ENCODE peak calls at places on chromosomes 7 and 10, in six cellular contexts. One of them, this sample, is unnamed.

GRCh38 chr10:131195552-131196159 is 115.9 kb downstream of the TCERG1L start:
- DNase-seq in GM12878: no peak
- DNase-seq in HepG2: no peak
- DNase-seq in A549: no peak
- DNase-seq in K562: no peak
- DNase-seq in IMR-90: no peak
- DNase-seq in this sample: peak

GRCh38 chr7:150986099-150986512 is 4.7 kb upstream of the NOS3 start:
- DNase-seq in GM12878: no peak
- DNase-seq in IMR-90: peak
- DNase-seq in HepG2: no peak
- DNase-seq in A549: peak
- DNase-seq in K562: peak
- DNase-seq in this sample: no peak

GRCh38 chr7:40586197-40586596 is 451.4 kb downstream of the SUGCT start:
- DNase-seq in IMR-90: peak
- DNase-seq in A549: no peak
- DNase-seq in HepG2: no peak
- DNase-seq in GM12878: no peak
- DNase-seq in K562: no peak
- DNase-seq in this sample: no peak

GRCh38 chr7:121026577-121027111 is 38.1 kb downstream of the CPED1 start:
- DNase-seq in K562: no peak
- DNase-seq in GM12878: no peak
- DNase-seq in HepG2: peak
- DNase-seq in A549: no peak
- DNase-seq in IMR-90: no peak
- DNase-seq in this sample: no peak

GRCh38 chr7:100162874-100163533 is 4.5 kb upstream of the TRAPPC14 start:
- DNase-seq in A549: no peak
- DNase-seq in GM12878: no peak
- DNase-seq in K562: no peak
- DNase-seq in HepG2: no peak
- DNase-seq in IMR-90: no peak
- DNase-seq in this sample: no peak

GRCh38 chr7:71385362-71385761 is 253.4 kb downstream of the GALNT17 start:
- DNase-seq in A549: no peak
- DNase-seq in K562: no peak
- DNase-seq in GM12878: no peak
- DNase-seq in IMR-90: no peak
- DNase-seq in HepG2: no peak
- DNase-seq in this sample: no peak

GRCh38 chr10:42974693-42975002 is 102.2 kb upstream of the RET start:
- DNase-seq in GM12878: no peak
- DNase-seq in A549: no peak
- DNase-seq in K562: no peak
- DNase-seq in IMR-90: no peak
- DNase-seq in HepG2: no peak
- DNase-seq in this sample: no peak

GRCh38 chr10:130354555-130354954 is 218.4 kb downstream of the GLRX3 start:
- DNase-seq in A549: no peak
- DNase-seq in IMR-90: no peak
- DNase-seq in HepG2: no peak
- DNase-seq in GM12878: no peak
- DNase-seq in K562: no peak
- DNase-seq in this sample: no peak

GRCh38 chr7:101664390-101664789 is 35.3 kb upstream of the MYL10 start:
- DNase-seq in GM12878: no peak
- DNase-seq in IMR-90: no peak
- DNase-seq in K562: no peak
- DNase-seq in HepG2: no peak
- DNase-seq in A549: no peak
- DNase-seq in this sample: peak

GRCh38 chr10:23291551-23292334 is 52.9 kb downstream of the C10orf67 start:
- DNase-seq in IMR-90: no peak
- DNase-seq in A549: no peak
- DNase-seq in HepG2: no peak
- DNase-seq in GM12878: no peak
- DNase-seq in K562: no peak
- DNase-seq in this sample: no peak

GRCh38 chr7:98439484-98439883 is 38.6 kb upstream of the BAIAP2L1 start:
- DNase-seq in IMR-90: no peak
- DNase-seq in A549: no peak
- DNase-seq in GM12878: no peak
- DNase-seq in HepG2: no peak
- DNase-seq in K562: no peak
- DNase-seq in this sample: no peak

GRCh38 chr7:105689093-105689819 is 108.0 kb upstream of the EFCAB10 start:
- DNase-seq in IMR-90: no peak
- DNase-seq in GM12878: no peak
- DNase-seq in A549: no peak
- DNase-seq in K562: no peak
- DNase-seq in HepG2: no peak
- DNase-seq in this sample: peak

GRCh38 chr10:78890506-78890905 is 178.3 kb upstream of the ZMIZ1 start:
- DNase-seq in IMR-90: no peak
- DNase-seq in K562: no peak
- DNase-seq in A549: no peak
- DNase-seq in GM12878: no peak
- DNase-seq in HepG2: no peak
- DNase-seq in this sample: no peak

GRCh38 chr7:44767912-44768662 is 19.4 kb downstream of the ZMIZ2 start:
- DNase-seq in IMR-90: peak
- DNase-seq in K562: peak
- DNase-seq in A549: no peak
- DNase-seq in GM12878: no peak
- DNase-seq in HepG2: no peak
- DNase-seq in this sample: no peak

GRCh38 chr10:57754803-57755202 is 512.9 kb downstream of the IPMK start:
- DNase-seq in IMR-90: no peak
- DNase-seq in GM12878: no peak
- DNase-seq in K562: no peak
- DNase-seq in HepG2: no peak
- DNase-seq in A549: no peak
- DNase-seq in this sample: no peak

GRCh38 chr7:152504367-152504766 is 68.6 kb upstream of the KMT2C start:
- DNase-seq in IMR-90: no peak
- DNase-seq in A549: no peak
- DNase-seq in K562: no peak
- DNase-seq in GM12878: no peak
- DNase-seq in HepG2: no peak
- DNase-seq in this sample: no peak

GRCh38 chr7:22654836-22655235 is 72.2 kb upstream of the IL6 start:
- DNase-seq in K562: no peak
- DNase-seq in HepG2: no peak
- DNase-seq in GM12878: no peak
- DNase-seq in A549: no peak
- DNase-seq in IMR-90: peak
- DNase-seq in this sample: no peak

DNA sequence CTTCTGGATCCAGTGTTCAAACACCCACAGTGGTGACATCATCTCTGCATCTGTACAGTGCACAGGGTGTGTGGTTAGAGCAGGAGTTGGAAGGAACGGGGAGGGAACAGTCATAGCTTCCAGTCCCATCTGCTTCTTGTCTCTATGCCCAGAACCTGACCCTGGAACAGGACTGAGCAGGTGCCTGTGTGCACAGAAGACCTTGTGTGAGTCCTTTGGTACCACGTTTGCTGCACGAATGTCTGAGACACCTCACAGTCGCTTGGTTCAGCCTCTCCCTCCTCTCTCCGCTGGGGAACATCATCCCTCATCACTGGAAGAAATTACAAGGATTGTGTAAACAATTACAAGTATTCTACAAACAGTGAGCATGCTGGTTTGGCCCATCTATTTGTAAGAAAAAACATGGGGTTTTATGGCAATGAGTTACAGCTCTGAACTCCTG is 243.0 kb upstream of the KLF6 start:
- DNase-seq in GM12878: no peak
- DNase-seq in HepG2: no peak
- DNase-seq in IMR-90: peak
- DNase-seq in K562: no peak
- DNase-seq in A549: no peak
- DNase-seq in this sample: no peak
- TF ChIP-seq RFX5 in GM12878: no peak
- TF ChIP-seq RFX5 in HepG2: no peak
- TF ChIP-seq RFX5 in IMR-90: no peak
- TF ChIP-seq RFX5 in K562: no peak
- TF ChIP-seq RFX5 in A549: no peak
- TF ChIP-seq RFX5 in this sample: no peak

GRCh38 chr10:110044681-110045080 is 36.9 kb downstream of the ADD3 start:
- DNase-seq in HepG2: no peak
- DNase-seq in IMR-90: peak
- DNase-seq in GM12878: no peak
- DNase-seq in A549: no peak
- DNase-seq in K562: no peak
- DNase-seq in this sample: no peak

GRCh38 chr10:110045772-110046171 is 38.0 kb downstream of the ADD3 start:
- DNase-seq in GM12878: no peak
- DNase-seq in K562: no peak
- DNase-seq in A549: no peak
- DNase-seq in IMR-90: no peak
- DNase-seq in HepG2: no peak
- DNase-seq in this sample: no peak

GRCh38 chr10:110052911-110053310 is 45.1 kb downstream of the ADD3 start:
- DNase-seq in HepG2: no peak
- DNase-seq in A549: no peak
- DNase-seq in GM12878: no peak
- DNase-seq in IMR-90: no peak
- DNase-seq in K562: no peak
- DNase-seq in this sample: no peak

GRCh38 chr10:110051487-110051886 is 43.7 kb downstream of the ADD3 start:
- DNase-seq in K562: no peak
- DNase-seq in A549: no peak
- DNase-seq in IMR-90: no peak
- DNase-seq in GM12878: no peak
- DNase-seq in HepG2: no peak
- DNase-seq in this sample: no peak

DNA sequence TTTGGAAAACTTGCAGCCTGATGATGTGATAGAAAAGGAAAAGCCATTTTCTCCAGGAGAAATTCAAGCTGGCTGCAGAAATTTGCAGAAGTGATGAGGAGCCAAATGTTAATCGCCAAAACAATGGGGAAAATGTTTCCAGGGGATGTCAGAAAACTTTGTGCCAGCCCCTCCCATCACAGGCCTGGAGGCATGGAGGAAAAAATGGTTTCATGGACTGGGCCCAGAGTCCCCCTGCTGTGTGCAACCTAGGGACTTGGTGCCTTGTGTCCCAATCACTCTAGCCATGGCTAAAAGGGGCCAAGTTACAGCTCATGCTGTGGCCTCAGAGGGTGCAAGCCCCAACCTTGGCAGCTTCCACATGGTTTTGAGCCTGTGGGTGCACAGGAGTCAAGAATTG is 41.0 kb downstream of the ADD3 start:
- DNase-seq in IMR-90: no peak
- DNase-seq in A549: no peak
- DNase-seq in K562: no peak
- DNase-seq in HepG2: no peak
- DNase-seq in GM12878: no peak
- DNase-seq in this sample: no peak
- TF ChIP-seq USF2 in IMR-90: no peak
- TF ChIP-seq USF2 in A549: no peak
- TF ChIP-seq USF2 in K562: no peak
- TF ChIP-seq USF2 in HepG2: no peak
- TF ChIP-seq USF2 in GM12878: no peak
- TF ChIP-seq USF2 in this sample: no peak

GRCh38 chr7:113799896-113800295 is 118.9 kb downstream of the PPP1R3A start:
- DNase-seq in A549: no peak
- DNase-seq in K562: no peak
- DNase-seq in HepG2: no peak
- DNase-seq in GM12878: peak
- DNase-seq in IMR-90: no peak
- DNase-seq in this sample: no peak
- TF ChIP-seq CEBPB in A549: no peak
- TF ChIP-seq CEBPB in K562: no peak
- TF ChIP-seq CEBPB in HepG2: no peak
- TF ChIP-seq CEBPB in GM12878: no peak
- TF ChIP-seq CEBPB in IMR-90: no peak
- TF ChIP-seq CEBPB in this sample: no peak

GRCh38 chr7:47446871-47447466 is 134.9 kb downstream of the TNS3 start:
- DNase-seq in GM12878: no peak
- DNase-seq in HepG2: peak
- DNase-seq in IMR-90: no peak
- DNase-seq in A549: no peak
- DNase-seq in K562: no peak
- DNase-seq in this sample: no peak

GRCh38 chr7:47443049-47443448 is 138.9 kb downstream of the TNS3 start:
- DNase-seq in IMR-90: no peak
- DNase-seq in HepG2: no peak
- DNase-seq in A549: no peak
- DNase-seq in K562: no peak
- DNase-seq in GM12878: no peak
- DNase-seq in this sample: no peak

GRCh38 chr7:47447621-47448349 is 134.1 kb downstream of the TNS3 start:
- DNase-seq in A549: no peak
- DNase-seq in HepG2: no peak
- DNase-seq in IMR-90: no peak
- DNase-seq in GM12878: no peak
- DNase-seq in K562: no peak
- DNase-seq in this sample: no peak

GRCh38 chr7:47441796-47442744 is 139.8 kb downstream of the TNS3 start:
- DNase-seq in A549: no peak
- DNase-seq in HepG2: no peak
- DNase-seq in GM12878: no peak
- DNase-seq in K562: no peak
- DNase-seq in IMR-90: no peak
- DNase-seq in this sample: no peak

DNA sequence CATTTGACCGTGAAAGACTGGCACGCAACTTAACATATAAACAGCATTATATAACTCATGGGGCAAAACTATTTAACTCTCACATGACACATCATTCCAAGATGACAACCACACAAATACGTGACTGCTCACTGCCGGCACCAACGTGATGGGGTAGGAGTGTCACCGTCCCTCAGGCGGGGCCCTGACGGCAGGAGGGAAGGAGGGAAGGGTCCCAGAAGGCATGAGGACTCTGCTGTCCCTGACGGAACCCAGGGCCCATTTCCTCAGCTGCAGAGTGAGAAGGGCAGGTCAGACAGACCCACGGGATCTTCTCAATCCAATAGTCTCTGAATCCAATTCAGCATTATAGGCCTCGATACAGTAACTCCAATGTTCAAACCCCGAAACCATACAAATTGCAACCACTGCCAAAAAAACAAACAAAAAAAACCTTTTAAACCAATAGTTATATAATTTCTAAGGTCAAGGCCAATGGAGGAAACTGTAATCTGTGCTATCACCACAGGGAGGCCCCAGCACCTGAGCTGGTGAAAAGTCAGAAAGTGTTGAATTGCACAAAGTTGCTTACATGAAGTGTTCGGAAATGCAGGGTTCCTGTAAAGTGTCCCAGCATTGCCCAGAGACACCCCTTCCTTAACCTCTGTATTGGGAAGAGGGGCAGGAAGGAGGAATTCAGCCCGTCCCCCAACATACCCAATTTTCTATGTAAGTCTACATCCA is 137.4 kb downstream of the TNS3 start:
- DNase-seq in IMR-90: no peak
- DNase-seq in HepG2: peak
- DNase-seq in A549: peak
- DNase-seq in K562: no peak
- DNase-seq in GM12878: no peak
- DNase-seq in this sample: no peak
- TF ChIP-seq RFX5 in IMR-90: no peak
- TF ChIP-seq RFX5 in HepG2: no peak
- TF ChIP-seq RFX5 in A549: no peak
- TF ChIP-seq RFX5 in K562: no peak
- TF ChIP-seq RFX5 in GM12878: no peak
- TF ChIP-seq RFX5 in this sample: no peak